ENCODE peak calls at places on chromosomes 3 and 15, in seven cellular contexts. V is lung; W is fibroblast of pulmonary artery; T is A549; G is CD8-positive, alpha-beta T cell; R is tibial artery; L is cardiac muscle cell. B is an unnamed sample.

GRCh38 chr3:134487406-134487805 is 1.5 kb downstream of the CEP63 start:
- DNase-seq in V (no peak), W (no peak), T (no peak), G (no peak), R (no peak), L (no peak), B (no peak)

GRCh38 chr15:37480482-37480881 is 380.1 kb upstream of the MEIS2 start:
- DNase-seq in V (no peak), W (no peak), T (no peak), G (no peak), R (no peak), L (no peak), B (no peak)

GRCh38 chr3:32176989-32177701 is 61.3 kb upstream of the CMTM8 start:
- DNase-seq in V (peak), W (peak), T (peak), G (peak), R (no peak), L (peak), B (peak)

GRCh38 chr15:63490345-63491034 is 13.9 kb upstream of the USP3 start:
- DNase-seq in V (no peak), W (no peak), T (no peak), G (no peak), R (no peak), L (no peak), B (no peak)

GRCh38 chr15:70461017-70461416 is 302.3 kb downstream of the UACA start:
- DNase-seq in V (no peak), W (no peak), T (no peak), G (no peak), R (no peak), L (no peak), B (no peak)

GRCh38 chr3:128878556-128879124 is 780 bp upstream of the ACAD9 start:
- DNase-seq in V (no peak), W (peak), T (peak), G (peak), R (no peak), L (peak), B (peak)

GRCh38 chr3:150107429-150108175 is 136.9 kb upstream of the PFN2 start:
- DNase-seq in V (no peak), W (no peak), T (no peak), G (no peak), R (no peak), L (peak), B (peak)

GRCh38 chr3:174863488-174863887 is 4.4 kb downstream of the NAALADL2 start:
- DNase-seq in V (no peak), W (no peak), T (no peak), G (no peak), R (no peak), L (no peak), B (no peak)

GRCh38 chr3:152611905-152612304 is 223.0 kb upstream of the P2RY1 start:
- DNase-seq in V (no peak), W (no peak), T (no peak), G (no peak), R (no peak), L (no peak), B (no peak)

GRCh38 chr3:19457449-19457848 is 309.1 kb downstream of the KCNH8 start:
- DNase-seq in V (no peak), W (no peak), T (no peak), G (no peak), R (no peak), L (no peak), B (no peak)

GRCh38 chr3:66199089-66199473 is 21.7 kb upstream of the SLC25A26 start:
- DNase-seq in V (no peak), W (no peak), T (no peak), G (no peak), R (no peak), L (no peak), B (no peak)

GRCh38 chr3:127674793-127675189 is 2.0 kb downstream of the ABTB1 start:
- DNase-seq in V (no peak), W (no peak), T (no peak), G (peak), R (no peak), L (no peak), B (no peak)

GRCh38 chr3:177284383-177284881 is 87.2 kb upstream of the TBL1XR1 start:
- DNase-seq in V (peak), W (peak), T (peak), G (peak), R (no peak), L (peak), B (peak)

GRCh38 chr3:30112904-30113484 is 493.4 kb upstream of the TGFBR2 start:
- DNase-seq in V (no peak), W (peak), T (peak), G (no peak), R (no peak), L (peak), B (peak)

GRCh38 chr15:89888214-89888804 is 5.5 kb downstream of the AP3S2 start:
- DNase-seq in V (no peak), W (peak), T (peak), G (no peak), R (no peak), L (peak), B (peak)

GRCh38 chr15:55358471-55358870 is 39.4 kb downstream of the PIGB start:
- DNase-seq in V (no peak), W (no peak), T (no peak), G (no peak), R (no peak), L (no peak), B (no peak)

GRCh38 chr3:64278631-64279030 is 53.4 kb upstream of the PRICKLE2 start:
- DNase-seq in V (no peak), W (peak), T (no peak), G (no peak), R (no peak), L (peak), B (peak)

GRCh38 chr3:14725015-14725431 is 50.1 kb downstream of the C3orf20 start:
- DNase-seq in V (no peak), W (peak), T (no peak), G (no peak), R (no peak), L (peak), B (peak)

GRCh38 chr3:128805771-128806170 is 73.6 kb upstream of the ACAD9 start:
- DNase-seq in V (no peak), W (peak), T (no peak), G (no peak), R (no peak), L (no peak), B (no peak)

GRCh38 chr15:63858881-63859280 is 25.1 kb upstream of the HERC1 start:
- DNase-seq in V (no peak), W (peak), T (no peak), G (no peak), R (no peak), L (peak), B (peak)

GRCh38 chr3:10942806-10943205 is 49.7 kb upstream of the SLC6A1 start:
- DNase-seq in V (no peak), W (no peak), T (no peak), G (no peak), R (no peak), L (no peak), B (no peak)

GRCh38 chr15:31887246-31887645 is 143.1 kb upstream of the CHRNA7 start:
- DNase-seq in V (no peak), W (no peak), T (no peak), G (no peak), R (no peak), L (no peak), B (no peak)

GRCh38 chr3:9715764-9716437 is 12.3 kb downstream of the CPNE9 start:
- DNase-seq in V (peak), W (peak), T (peak), G (peak), R (peak), L (peak), B (peak)

GRCh38 chr15:72135719-72136118 is 17.5 kb downstream of the SENP8 start:
- DNase-seq in V (no peak), W (no peak), T (no peak), G (no peak), R (no peak), L (no peak), B (no peak)

GRCh38 chr3:127072971-127073851 is 90.3 kb downstream of the PLXNA1 start:
- DNase-seq in V (no peak), W (no peak), T (no peak), G (no peak), R (peak), L (no peak), B (no peak)

GRCh38 chr15:62569460-62570404 is 404.6 kb upstream of the C2CD4B start:
- DNase-seq in V (peak), W (peak), T (peak), G (no peak), R (peak), L (peak), B (peak)

GRCh38 chr3:28080716-28081115 is 160.7 kb upstream of the CMC1 start:
- DNase-seq in V (no peak), W (no peak), T (no peak), G (no peak), R (no peak), L (no peak), B (no peak)

GRCh38 chr3:148226246-148226645 is 471.5 kb upstream of the AGTR1 start:
- DNase-seq in V (no peak), W (no peak), T (no peak), G (no peak), R (no peak), L (no peak), B (no peak)

GRCh38 chr3:159189994-159190669 is 388.3 kb downstream of the MFSD1 start:
- DNase-seq in V (no peak), W (peak), T (no peak), G (no peak), R (no peak), L (peak), B (peak)

GRCh38 chr15:83278191-83278590 is 6.3 kb downstream of the BNC1 start:
- DNase-seq in V (no peak), W (peak), T (no peak), G (no peak), R (no peak), L (peak), B (peak)

GRCh38 chr3:46910166-46910760 is 32.7 kb downstream of the PTH1R start:
- DNase-seq in V (no peak), W (no peak), T (no peak), G (no peak), R (peak), L (no peak), B (no peak)

GRCh38 chr3:10434144-10434937 is 71.0 kb downstream of the ATP2B2 start:
- DNase-seq in V (no peak), W (no peak), T (no peak), G (no peak), R (no peak), L (no peak), B (no peak)

GRCh38 chr15:33007295-33007855 is 187.1 kb downstream of the FMN1 start:
- DNase-seq in V (no peak), W (peak), T (peak), G (no peak), R (no peak), L (peak), B (peak)

GRCh38 chr3:197508051-197508451 is 47.7 kb downstream of the BDH1 start:
- DNase-seq in V (no peak), W (no peak), T (no peak), G (no peak), R (no peak), L (no peak), B (no peak)

GRCh38 chr3:110495201-110495927 is 576.3 kb upstream of the NECTIN3 start:
- DNase-seq in V (no peak), W (no peak), T (no peak), G (no peak), R (no peak), L (no peak), B (no peak)

GRCh38 chr15:32870240-32871033 is 152.6 kb downstream of the GREM1 start:
- DNase-seq in V (no peak), W (peak), T (no peak), G (no peak), R (no peak), L (peak), B (peak)

GRCh38 chr3:27302891-27303290 is 66.3 kb downstream of the NEK10 start:
- DNase-seq in V (no peak), W (no peak), T (no peak), G (no peak), R (no peak), L (no peak), B (no peak)

GRCh38 chr3:121941592-121941991 is 47.4 kb downstream of the SLC15A2 start:
- DNase-seq in V (no peak), W (no peak), T (no peak), G (no peak), R (no peak), L (no peak), B (no peak)

GRCh38 chr3:143084856-143085731 is 34.5 kb upstream of the CHST2 start:
- DNase-seq in V (no peak), W (peak), T (no peak), G (no peak), R (no peak), L (peak), B (peak)

GRCh38 chr3:185215873-185216586 is 37.8 kb downstream of the EHHADH start:
- DNase-seq in V (no peak), W (peak), T (no peak), G (no peak), R (no peak), L (peak), B (peak)

GRCh38 chr3:185221203-185221602 is 32.6 kb downstream of the EHHADH start:
- DNase-seq in V (no peak), W (no peak), T (no peak), G (no peak), R (no peak), L (no peak), B (no peak)

GRCh38 chr3:185210621-185211157 is 43.2 kb downstream of the EHHADH start:
- DNase-seq in V (no peak), W (no peak), T (no peak), G (no peak), R (no peak), L (no peak), B (no peak)

GRCh38 chr3:185216587-185216918 is 37.3 kb downstream of the EHHADH start:
- DNase-seq in V (no peak), W (peak), T (no peak), G (no peak), R (no peak), L (peak), B (no peak)
- H3K4me3 ChIP-seq in V (no peak), W (peak), T (no peak), G (no peak), R (peak), L (no peak), B (no peak)

DNA sequence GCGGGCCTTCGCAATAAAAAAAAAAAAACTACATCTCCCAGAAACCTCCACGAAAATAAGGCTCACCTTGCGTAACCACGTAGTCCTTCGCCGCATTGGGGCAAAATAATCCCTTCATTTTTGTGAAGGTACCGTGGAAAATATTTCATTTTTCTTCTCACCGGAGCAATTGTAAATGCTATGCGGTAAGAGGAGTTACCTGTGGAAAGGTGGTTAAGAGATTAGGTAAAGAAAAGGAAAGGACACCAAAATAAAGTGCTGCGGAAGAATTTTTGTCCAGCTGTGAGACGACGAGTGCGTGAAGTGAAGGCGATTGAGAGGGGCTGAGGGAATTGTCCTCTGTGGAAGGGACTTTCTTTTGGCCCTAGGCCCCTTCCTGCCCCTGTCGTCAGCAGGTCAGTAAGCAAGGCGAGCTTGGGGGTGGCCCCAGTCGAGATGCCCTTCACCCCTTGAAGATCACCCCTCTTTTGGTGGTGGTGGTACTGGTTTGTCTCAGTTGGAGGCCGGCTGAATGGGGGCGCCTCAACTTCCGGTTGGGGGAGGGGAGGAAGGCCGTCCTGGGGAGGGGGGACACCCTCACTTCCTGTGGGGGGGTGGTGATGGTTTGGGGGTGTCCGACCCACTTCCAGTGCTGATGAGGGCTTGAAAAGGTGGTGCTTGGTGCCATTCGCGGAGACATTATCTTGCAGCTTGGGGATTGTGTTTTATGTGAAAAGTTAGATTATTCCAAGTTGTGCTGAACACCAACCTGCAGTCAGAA is at the start of gene HMG20A:
- DNase-seq in V (peak), W (peak), T (peak), G (peak), R (peak), L (peak), B (peak)
- TF ChIP-seq CTCF in V (no peak), W (no peak), T (peak), G (no peak), R (no peak), L (no peak), B (no peak)

DNA sequence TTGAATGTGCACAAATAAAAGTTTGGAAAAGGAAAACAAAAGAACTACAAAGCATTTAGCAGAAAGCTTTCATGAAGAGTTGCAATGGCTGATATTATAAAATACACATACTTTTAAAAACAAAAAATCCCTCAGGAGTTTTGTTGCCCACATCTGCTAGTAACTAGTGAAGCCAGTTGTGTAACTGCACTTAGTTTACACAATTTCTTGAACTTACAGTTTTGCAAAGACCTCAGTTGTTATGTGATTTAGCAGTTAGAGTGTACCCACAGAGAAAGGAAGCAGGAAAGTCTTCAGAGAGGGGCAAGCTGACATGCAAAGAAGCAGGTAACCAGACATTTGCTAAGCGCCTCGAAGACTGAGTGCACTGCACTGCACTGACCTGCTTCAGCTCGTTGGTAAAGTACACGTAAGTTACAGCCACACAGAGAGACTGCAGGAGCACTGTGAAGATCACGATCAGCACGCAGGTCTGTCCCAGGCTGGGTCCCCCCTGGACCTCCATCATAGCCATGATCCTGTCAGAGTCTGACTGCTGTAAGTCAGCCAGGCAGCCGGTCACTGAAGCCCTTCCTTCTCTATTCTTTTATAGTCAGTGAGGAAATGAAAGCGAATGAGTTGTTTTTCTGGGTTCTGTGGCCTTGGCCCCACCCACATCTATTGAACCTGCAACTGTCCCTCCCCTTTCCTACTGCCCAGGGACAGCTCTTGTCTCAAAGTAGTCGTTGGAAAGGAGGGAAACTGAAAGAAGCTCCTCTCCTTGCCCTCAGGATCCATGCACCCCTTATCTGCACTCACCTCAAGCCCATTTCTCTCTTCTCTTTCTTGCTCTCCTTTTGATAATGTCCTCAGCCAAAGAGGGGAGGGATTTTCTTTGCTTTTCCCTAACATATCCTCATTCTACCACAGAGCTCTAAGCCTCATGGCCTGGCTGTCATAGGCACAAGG is at the start of gene TNFSF10:
- DNase-seq in V (peak), W (peak), T (no peak), G (peak), R (peak), L (no peak), B (peak)
- H3K4me3 ChIP-seq in V (peak), W (peak), T (peak), G (peak), R (peak), L (no peak), B (peak)

GRCh38 chr3:72993391-72993790 is 3.2 kb upstream of the PPP4R2 start:
- DNase-seq in V (no peak), W (no peak), T (no peak), G (no peak), R (no peak), L (no peak), B (no peak)
- TF ChIP-seq CTCF in V (no peak), W (no peak), T (no peak), G (no peak), R (no peak), L (no peak), B (no peak)

DNA sequence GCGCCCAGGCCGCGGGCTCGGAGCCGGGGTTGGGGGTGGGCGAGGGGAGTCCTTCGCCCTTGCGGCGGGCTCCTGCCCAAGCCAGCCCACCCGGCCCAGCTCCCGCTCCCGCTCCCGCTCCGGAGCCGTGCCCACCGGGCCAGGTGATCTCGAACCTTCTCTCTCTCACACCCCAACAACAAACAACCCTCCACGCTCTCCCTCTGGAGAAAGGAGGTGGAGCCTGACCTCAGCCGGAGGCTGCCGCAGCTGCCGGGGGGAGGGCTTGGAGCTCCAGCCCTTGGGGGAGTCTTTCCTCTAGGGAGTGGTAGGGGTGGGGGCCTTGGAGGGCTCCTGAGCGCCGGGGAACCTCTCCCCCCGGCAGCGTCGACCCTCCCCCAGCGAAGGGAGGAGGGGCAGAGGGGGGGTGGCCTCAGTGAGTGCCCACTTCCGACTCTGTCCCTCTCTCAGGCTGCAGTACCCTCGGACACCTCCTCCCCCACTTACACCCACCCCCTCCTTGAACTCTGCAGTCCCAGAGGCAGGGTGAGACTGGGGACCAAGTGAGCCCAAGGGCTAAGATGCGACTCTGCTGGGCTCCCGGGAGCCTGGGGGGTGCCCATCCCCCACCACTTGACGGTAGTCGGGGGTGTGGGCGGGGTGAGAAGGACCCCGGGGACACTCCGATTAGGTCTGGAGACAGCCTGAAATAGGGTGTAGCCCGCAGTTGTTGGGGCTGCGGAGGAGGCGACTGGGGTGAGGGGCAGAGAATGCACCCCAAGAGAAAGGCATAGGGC is 4.4 kb upstream of the BAHD1 start:
- DNase-seq in V (no peak), W (no peak), T (no peak), G (no peak), R (no peak), L (no peak), B (no peak)
- H3K4me3 ChIP-seq in V (no peak), W (peak), T (peak), G (peak), R (peak), L (peak), B (peak)

B was measured in AG10803.